ENCODE peak calls at places on chromosomes 11 and 22, in eight cellular contexts. M, H, C, V, L, K, G and Z are unnamed samples.

GRCh38 chr11:120339394-120339890 is 3.2 kb downstream of the ARHGEF12 start:
- DNase-seq in M (peak), H (no peak), C (no peak), V (no peak), L (no peak), K (no peak), G (peak), Z (peak)

GRCh38 chr11:92276773-92277172 is 52.2 kb downstream of the FAT3 start:
- DNase-seq in M (no peak), H (no peak), C (no peak), V (no peak), L (no peak), K (no peak), G (no peak), Z (no peak)

GRCh38 chr11:126963603-126964353 is 36.8 kb downstream of the KIRREL3 start:
- DNase-seq in M (no peak), H (no peak), C (no peak), V (no peak), L (no peak), K (no peak), G (peak), Z (no peak)

GRCh38 chr11:40384991-40385390 is 1074.5 kb downstream of the LRRC4C start:
- DNase-seq in M (no peak), H (no peak), C (no peak), V (no peak), L (no peak), K (no peak), G (no peak), Z (no peak)

GRCh38 chr11:26878959-26879581 is 114.8 kb upstream of the FIBIN start:
- DNase-seq in M (no peak), H (no peak), C (no peak), V (no peak), L (no peak), K (no peak), G (no peak), Z (no peak)

GRCh38 chr22:46592390-46592872 is 27.8 kb upstream of the GRAMD4 start:
- DNase-seq in M (peak), H (peak), C (no peak), V (peak), L (no peak), K (no peak), G (peak), Z (no peak)

GRCh38 chr11:112525270-112525669 is 264.6 kb upstream of the PLET1 start:
- DNase-seq in M (peak), H (peak), C (no peak), V (no peak), L (no peak), K (peak), G (peak), Z (peak)

GRCh38 chr11:25860677-25861445 is 471.1 kb upstream of the ANO3 start:
- DNase-seq in M (no peak), H (no peak), C (no peak), V (no peak), L (no peak), K (no peak), G (no peak), Z (no peak)

GRCh38 chr11:15563054-15563453 is 448.3 kb downstream of the INSC start:
- DNase-seq in M (no peak), H (no peak), C (no peak), V (no peak), L (no peak), K (no peak), G (no peak), Z (no peak)

GRCh38 chr22:26977741-26978140 is 320.4 kb downstream of the MIAT start:
- DNase-seq in M (no peak), H (peak), C (no peak), V (no peak), L (no peak), K (no peak), G (no peak), Z (no peak)

GRCh38 chr11:116960916-116961315 is 123.5 kb upstream of the APOA1 start:
- DNase-seq in M (peak), H (no peak), C (no peak), V (no peak), L (no peak), K (no peak), G (no peak), Z (no peak)

GRCh38 chr11:123570939-123571590 is 83.4 kb downstream of the SCN3B start:
- DNase-seq in M (no peak), H (peak), C (no peak), V (no peak), L (no peak), K (no peak), G (no peak), Z (no peak)

GRCh38 chr11:119378851-119379465 is 2.5 kb downstream of the USP2 start:
- DNase-seq in M (no peak), H (no peak), C (no peak), V (no peak), L (no peak), K (peak), G (no peak), Z (no peak)

GRCh38 chr11:16785520-16786128 is 47.2 kb downstream of the C11orf58 start:
- DNase-seq in M (peak), H (peak), C (peak), V (no peak), L (no peak), K (peak), G (peak), Z (peak)

GRCh38 chr11:72831521-72832300 is 17.5 kb downstream of the ATG16L2 start:
- DNase-seq in M (peak), H (peak), C (peak), V (peak), L (peak), K (peak), G (peak), Z (peak)

GRCh38 chr11:117950999-117951961 is 22.1 kb upstream of the TMPRSS13 start:
- DNase-seq in M (peak), H (peak), C (no peak), V (peak), L (no peak), K (no peak), G (peak), Z (no peak)

GRCh38 chr11:110921742-110922200 is 209.5 kb upstream of the ARHGAP20 start:
- DNase-seq in M (peak), H (no peak), C (peak), V (no peak), L (no peak), K (no peak), G (no peak), Z (peak)

GRCh38 chr11:134120921-134121526 is 52.2 kb downstream of the JAM3 start:
- DNase-seq in M (no peak), H (no peak), C (peak), V (no peak), L (no peak), K (peak), G (no peak), Z (no peak)

GRCh38 chr22:42745118-42745517 is 24.4 kb upstream of the A4GALT start:
- DNase-seq in M (no peak), H (no peak), C (no peak), V (no peak), L (no peak), K (no peak), G (no peak), Z (no peak)

GRCh38 chr11:43576834-43577521 is 103.6 kb upstream of the HSD17B12 start:
- DNase-seq in M (no peak), H (peak), C (peak), V (peak), L (no peak), K (peak), G (no peak), Z (no peak)

GRCh38 chr11:75816561-75817239 is 1.7 kb downstream of the UVRAG start:
- DNase-seq in M (no peak), H (peak), C (no peak), V (no peak), L (no peak), K (no peak), G (no peak), Z (no peak)

GRCh38 chr22:26848244-26848920 is 191.0 kb downstream of the MIAT start:
- DNase-seq in M (no peak), H (no peak), C (no peak), V (no peak), L (no peak), K (no peak), G (no peak), Z (no peak)

GRCh38 chr22:43537019-43537585 is 125.3 kb downstream of the MPPED1 start:
- DNase-seq in M (no peak), H (peak), C (no peak), V (no peak), L (no peak), K (no peak), G (no peak), Z (peak)

GRCh38 chr22:38873469-38874411 is 1.7 kb upstream of the CBX6 start:
- DNase-seq in M (no peak), H (no peak), C (no peak), V (no peak), L (no peak), K (no peak), G (no peak), Z (peak)

GRCh38 chr11:99406345-99406744 is 385.6 kb downstream of the CNTN5 start:
- DNase-seq in M (no peak), H (no peak), C (no peak), V (no peak), L (no peak), K (no peak), G (no peak), Z (no peak)

GRCh38 chr11:114001416-114001815 is 26.5 kb downstream of the HTR3A start:
- DNase-seq in M (no peak), H (no peak), C (no peak), V (no peak), L (no peak), K (no peak), G (peak), Z (no peak)

GRCh38 chr11:41878158-41878557 is 418.7 kb upstream of the LRRC4C start:
- DNase-seq in M (no peak), H (no peak), C (no peak), V (no peak), L (no peak), K (no peak), G (no peak), Z (no peak)

GRCh38 chr22:43479311-43479710 is 67.5 kb downstream of the MPPED1 start:
- DNase-seq in M (no peak), H (no peak), C (no peak), V (no peak), L (no peak), K (no peak), G (no peak), Z (no peak)

GRCh38 chr11:15074206-15075161 is 1.1 kb downstream of the CALCB start:
- DNase-seq in M (peak), H (peak), C (peak), V (peak), L (peak), K (peak), G (peak), Z (peak)

GRCh38 chr22:41949297-41949965 is 2.5 kb upstream of the CENPM start:
- DNase-seq in M (no peak), H (peak), C (no peak), V (no peak), L (no peak), K (no peak), G (no peak), Z (no peak)

GRCh38 chr11:131688056-131688693 is 317.8 kb downstream of the NTM start:
- DNase-seq in M (peak), H (peak), C (peak), V (peak), L (peak), K (peak), G (peak), Z (peak)

GRCh38 chr11:119906376-119906775 is 177.4 kb upstream of the NECTIN1 start:
- DNase-seq in M (no peak), H (no peak), C (no peak), V (no peak), L (no peak), K (no peak), G (no peak), Z (no peak)

GRCh38 chr11:117509543-117509942 is 181.9 kb downstream of the CEP164 start:
- DNase-seq in M (no peak), H (no peak), C (no peak), V (no peak), L (no peak), K (no peak), G (no peak), Z (no peak)

GRCh38 chr22:32801436-32802290 is at the start of gene TIMP3:
- DNase-seq in M (peak), H (peak), C (peak), V (peak), L (peak), K (peak), G (peak), Z (peak)

GRCh38 chr11:37264783-37265182 is 666.7 kb upstream of the RAG2 start:
- DNase-seq in M (no peak), H (peak), C (no peak), V (no peak), L (no peak), K (no peak), G (no peak), Z (no peak)

GRCh38 chr11:64092761-64093136 is 57.0 kb downstream of the FLRT1 start:
- DNase-seq in M (no peak), H (peak), C (no peak), V (no peak), L (no peak), K (no peak), G (no peak), Z (no peak)

DNA sequence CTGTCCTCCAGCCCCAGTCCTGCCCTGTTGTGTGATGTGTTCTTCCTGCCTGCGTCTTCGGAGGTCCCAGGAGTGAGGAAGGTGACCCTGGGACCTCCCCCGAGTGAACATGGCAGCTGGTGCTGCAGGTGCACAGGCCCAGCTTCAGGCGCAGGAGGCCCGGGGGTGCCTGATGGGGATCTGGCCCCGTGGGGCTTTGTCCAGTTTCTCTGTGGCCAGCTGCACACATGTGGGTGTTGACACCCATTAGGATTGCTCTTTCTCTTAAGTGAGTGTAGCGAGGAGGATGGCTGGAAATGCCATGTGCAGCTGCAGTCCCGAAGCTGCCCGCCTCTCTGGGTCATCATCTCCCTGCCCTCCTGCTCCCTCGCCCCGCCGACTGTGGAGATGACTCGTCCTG is 1279.7 kb downstream of the BRD1 start:
- DNase-seq in M (no peak), H (no peak), C (no peak), V (peak), L (no peak), K (no peak), G (no peak), Z (no peak)
- H3K4me3 ChIP-seq in M (no peak), H (no peak), C (no peak), V (no peak), L (no peak), K (no peak), G (no peak), Z (no peak)

GRCh38 chr11:102451693-102452460 is 688 bp downstream of the TMEM123 start:
- DNase-seq in M (peak), H (peak), C (peak), V (peak), L (no peak), K (peak), G (peak), Z (peak)
- TF ChIP-seq POLR2A in M (peak), H (peak), C (no peak), V (peak), L (no peak), K (peak), G (peak), Z (no peak)

GRCh38 chr11:58575377-58576020 is at the start of gene LPXN:
- DNase-seq in M (peak), H (peak), C (no peak), V (no peak), L (no peak), K (peak), G (peak), Z (no peak)
- TF ChIP-seq CTCF in M (no peak), H (no peak), C (no peak), V (no peak), L (no peak), K (no peak), G (no peak), Z (no peak)

DNA sequence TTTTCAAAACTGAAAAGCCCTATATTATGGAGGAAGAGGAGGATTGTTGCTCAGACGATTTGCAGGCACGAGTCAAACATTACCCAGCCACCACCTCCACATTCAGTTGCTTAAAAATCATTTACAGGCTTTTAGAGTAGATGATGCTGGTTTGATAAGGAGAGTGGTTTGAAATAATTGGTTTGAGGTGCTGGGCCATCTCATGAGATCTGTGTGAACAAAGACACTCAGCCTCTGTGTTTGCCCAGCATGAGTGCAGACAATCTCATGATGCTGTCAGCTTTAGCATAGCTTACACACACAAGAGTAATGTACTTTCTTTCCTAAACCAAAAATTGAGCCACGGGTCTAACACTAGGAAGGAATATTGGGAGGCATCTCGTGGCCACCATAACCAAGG is 4.3 kb downstream of the SLC43A3 start:
- DNase-seq in M (no peak), H (no peak), C (no peak), V (no peak), L (no peak), K (no peak), G (no peak), Z (no peak)
- H3K4me3 ChIP-seq in M (no peak), H (peak), C (no peak), V (no peak), L (no peak), K (no peak), G (no peak), Z (no peak)

GRCh38 chr11:908273-908672 is 2.3 kb downstream of the CHID1 start:
- DNase-seq in M (no peak), H (no peak), C (no peak), V (no peak), L (no peak), K (no peak), G (no peak), Z (no peak)
- TF ChIP-seq POLR2A in M (no peak), H (no peak), C (no peak), V (no peak), L (no peak), K (no peak), G (no peak), Z (no peak)

DNA sequence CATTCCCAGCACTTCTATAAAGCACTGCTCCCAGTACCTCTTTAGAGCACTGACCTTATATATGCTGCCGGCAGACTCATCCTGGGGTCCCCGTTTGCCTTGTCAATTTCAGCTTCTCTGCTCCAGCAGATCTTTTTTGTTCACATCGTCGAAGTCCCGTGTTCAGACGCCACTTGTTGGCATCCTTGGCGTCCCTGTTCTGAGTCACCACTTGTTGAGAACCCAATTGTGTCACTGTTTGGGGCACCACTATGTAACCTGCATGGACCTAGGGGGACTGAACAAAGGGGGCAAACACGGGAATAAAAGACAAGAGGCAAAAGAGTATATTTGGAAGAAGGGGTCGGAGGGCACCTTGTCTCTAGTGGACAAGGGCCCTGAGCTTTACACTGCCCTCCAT is 25.5 kb downstream of the OR10A6 start:
- DNase-seq in M (no peak), H (no peak), C (no peak), V (no peak), L (no peak), K (no peak), G (no peak), Z (no peak)
- TF ChIP-seq CTCF in M (no peak), H (no peak), C (no peak), V (no peak), L (no peak), K (no peak), G (no peak), Z (no peak)

GRCh38 chr11:12846766-12847615 is 162.1 kb upstream of the RASSF10 start:
- DNase-seq in M (peak), H (no peak), C (no peak), V (no peak), L (no peak), K (no peak), G (no peak), Z (no peak)
- H3K4me3 ChIP-seq in M (no peak), H (no peak), C (no peak), V (no peak), L (no peak), K (no peak), G (no peak), Z (no peak)